ENCODE peak calls at places on chromosome 10, in six cellular contexts. One of them, this sample, is unnamed.
A peak's percentile ranks its signal among the peaks of the same experiment; 100 is the strongest.

GRCh38 chr10:102729090-102730026 is 14.4 kb upstream of the WBP1L start:
- DNase-seq in non-pigmented ciliary epithelial cell: peak; percentile 37
- DNase-seq in BJ: no peak
- DNase-seq in T-helper 2 cell: peak; percentile 15
- DNase-seq in NCI-H2171: no peak
- DNase-seq in HT1080: peak; percentile 71
- DNase-seq in this sample: peak; percentile 73

GRCh38 chr10:32981760-32982159 is 23.7 kb upstream of the ITGB1 start:
- DNase-seq in NCI-H2171: no peak
- DNase-seq in T-helper 2 cell: peak; percentile 42
- DNase-seq in BJ: no peak
- DNase-seq in HT1080: peak; percentile 63
- DNase-seq in non-pigmented ciliary epithelial cell: no peak
- DNase-seq in this sample: no peak

GRCh38 chr10:98420786-98421185 is 5.8 kb upstream of the PYROXD2 start:
- DNase-seq in BJ: no peak
- DNase-seq in HT1080: no peak
- DNase-seq in non-pigmented ciliary epithelial cell: no peak
- DNase-seq in NCI-H2171: no peak
- DNase-seq in T-helper 2 cell: no peak
- DNase-seq in this sample: no peak

GRCh38 chr10:120741415-120741814 is 109.7 kb upstream of the WDR11 start:
- DNase-seq in HT1080: no peak
- DNase-seq in non-pigmented ciliary epithelial cell: no peak
- DNase-seq in NCI-H2171: peak; percentile 16
- DNase-seq in T-helper 2 cell: no peak
- DNase-seq in BJ: no peak
- DNase-seq in this sample: no peak

GRCh38 chr10:6473901-6474370 is 106.1 kb downstream of the PRKCQ start:
- DNase-seq in T-helper 2 cell: peak; percentile 58
- DNase-seq in NCI-H2171: no peak
- DNase-seq in BJ: no peak
- DNase-seq in non-pigmented ciliary epithelial cell: no peak
- DNase-seq in HT1080: no peak
- DNase-seq in this sample: peak; percentile 93

GRCh38 chr10:67520924-67521520 is 175.0 kb downstream of the CTNNA3 start:
- DNase-seq in non-pigmented ciliary epithelial cell: peak; percentile 9
- DNase-seq in NCI-H2171: no peak
- DNase-seq in BJ: no peak
- DNase-seq in HT1080: peak; percentile 25
- DNase-seq in T-helper 2 cell: no peak
- DNase-seq in this sample: peak; percentile 46

GRCh38 chr10:45420453-45421192 is 46.6 kb downstream of the ALOX5 start:
- DNase-seq in BJ: no peak
- DNase-seq in NCI-H2171: peak; percentile 86
- DNase-seq in non-pigmented ciliary epithelial cell: peak; percentile 15
- DNase-seq in HT1080: peak; percentile 55
- DNase-seq in T-helper 2 cell: peak; percentile 54
- DNase-seq in this sample: peak; percentile 82

GRCh38 chr10:49115015-49115795 is at the start of gene VSTM4:
- DNase-seq in T-helper 2 cell: no peak
- DNase-seq in non-pigmented ciliary epithelial cell: no peak
- DNase-seq in BJ: no peak
- DNase-seq in HT1080: peak; percentile 31
- DNase-seq in NCI-H2171: no peak
- DNase-seq in this sample: no peak

GRCh38 chr10:70590663-70591416 is 11.7 kb downstream of the PRF1 start:
- DNase-seq in non-pigmented ciliary epithelial cell: no peak
- DNase-seq in T-helper 2 cell: no peak
- DNase-seq in HT1080: no peak
- DNase-seq in BJ: no peak
- DNase-seq in NCI-H2171: no peak
- DNase-seq in this sample: no peak

GRCh38 chr10:107317592-107317991 is 153.1 kb upstream of the SORCS1 start:
- DNase-seq in BJ: no peak
- DNase-seq in HT1080: no peak
- DNase-seq in NCI-H2171: no peak
- DNase-seq in T-helper 2 cell: no peak
- DNase-seq in non-pigmented ciliary epithelial cell: no peak
- DNase-seq in this sample: no peak

GRCh38 chr10:117536862-117537435 is 5.6 kb upstream of the EMX2 start:
- DNase-seq in non-pigmented ciliary epithelial cell: no peak
- DNase-seq in BJ: no peak
- DNase-seq in HT1080: no peak
- DNase-seq in NCI-H2171: no peak
- DNase-seq in T-helper 2 cell: no peak
- DNase-seq in this sample: no peak

GRCh38 chr10:93461124-93461806 is 20.9 kb downstream of the MYOF start:
- DNase-seq in non-pigmented ciliary epithelial cell: no peak
- DNase-seq in NCI-H2171: no peak
- DNase-seq in T-helper 2 cell: no peak
- DNase-seq in BJ: no peak
- DNase-seq in HT1080: no peak
- DNase-seq in this sample: no peak

GRCh38 chr10:27285093-27285492 is 44.5 kb upstream of the ACBD5 start:
- DNase-seq in HT1080: peak; percentile 10
- DNase-seq in T-helper 2 cell: peak; percentile 34
- DNase-seq in NCI-H2171: no peak
- DNase-seq in non-pigmented ciliary epithelial cell: no peak
- DNase-seq in BJ: no peak
- DNase-seq in this sample: peak; percentile 9

GRCh38 chr10:44419790-44420549 is 35.1 kb upstream of the CXCL12 start:
- DNase-seq in BJ: no peak
- DNase-seq in T-helper 2 cell: no peak
- DNase-seq in HT1080: no peak
- DNase-seq in NCI-H2171: no peak
- DNase-seq in non-pigmented ciliary epithelial cell: no peak
- DNase-seq in this sample: no peak

GRCh38 chr10:71088054-71088453 is 124.3 kb upstream of the UNC5B start:
- DNase-seq in non-pigmented ciliary epithelial cell: peak; percentile 20
- DNase-seq in HT1080: peak; percentile 39
- DNase-seq in T-helper 2 cell: no peak
- DNase-seq in BJ: no peak
- DNase-seq in NCI-H2171: no peak
- DNase-seq in this sample: no peak

GRCh38 chr10:98242823-98243222 is 25.2 kb downstream of the LOXL4 start:
- DNase-seq in BJ: no peak
- DNase-seq in T-helper 2 cell: no peak
- DNase-seq in NCI-H2171: peak; percentile 8
- DNase-seq in HT1080: peak; percentile 32
- DNase-seq in non-pigmented ciliary epithelial cell: no peak
- DNase-seq in this sample: peak; percentile 16

GRCh38 chr10:125823663-125824251 is 411 bp downstream of the BCCIP start:
- DNase-seq in non-pigmented ciliary epithelial cell: no peak
- DNase-seq in BJ: no peak
- DNase-seq in NCI-H2171: no peak
- DNase-seq in HT1080: no peak
- DNase-seq in T-helper 2 cell: no peak
- DNase-seq in this sample: no peak

GRCh38 chr10:14601872-14602725 is 172.6 kb downstream of the FAM107B start:
- DNase-seq in BJ: peak; percentile 31
- DNase-seq in HT1080: peak; percentile 81
- DNase-seq in NCI-H2171: no peak
- DNase-seq in non-pigmented ciliary epithelial cell: peak; percentile 65
- DNase-seq in T-helper 2 cell: peak; percentile 57
- DNase-seq in this sample: peak; percentile 90

This sample was measured in MV-4-11.